ENCODE peak calls at places on chromosomes 3 and 15, in five cellular contexts. A, I, D, P and B are unnamed samples.

GRCh38 chr15:41888662-41889253 is 5.1 kb downstream of the SPTBN5 start:
- DNase-seq in A (no peak), D (no peak), P (no peak), I (no peak), B (no peak)

GRCh38 chr3:153396581-153396980 is 234.6 kb downstream of the RAP2B start:
- DNase-seq in P (no peak), I (no peak), A (no peak), D (no peak), B (no peak)

GRCh38 chr3:71581451-71581980 is 2.0 kb downstream of the FOXP1 start:
- DNase-seq in A (no peak), P (peak; percentile 40), I (no peak), D (no peak), B (no peak)

GRCh38 chr3:32913790-32914446 is 37.5 kb upstream of the CCR4 start:
- DNase-seq in A (no peak), P (peak; percentile 35), I (peak; percentile 80), D (peak; percentile 74), B (no peak)

GRCh38 chr3:114418724-114419543 is 125.1 kb downstream of the TIGIT start:
- DNase-seq in D (peak; percentile 21), P (no peak), A (peak; percentile 87), I (no peak), B (peak; percentile 45)

GRCh38 chr3:121436641-121437040 is 109.1 kb downstream of the POLQ start:
- DNase-seq in I (no peak), P (no peak), A (no peak), D (no peak), B (peak; percentile 5)

GRCh38 chr3:37693791-37694194 is 167.9 kb upstream of the CTDSPL start:
- DNase-seq in A (no peak), I (peak; percentile 9), D (no peak), P (no peak), B (no peak)

GRCh38 chr3:79871656-79872055 is 103.9 kb upstream of the ROBO1 start:
- DNase-seq in P (no peak), I (no peak), D (no peak), A (no peak), B (no peak)

GRCh38 chr15:96119734-96120133 is 210.8 kb upstream of the NR2F2 start:
- DNase-seq in I (no peak), D (no peak), A (no peak), P (no peak), B (no peak)

GRCh38 chr15:62672268-62672667 is 370.3 kb upstream of the TPM1 start:
- DNase-seq in P (no peak), A (no peak), I (no peak), D (no peak), B (no peak)

GRCh38 chr3:50862221-50862620 is 187.5 kb downstream of the DOCK3 start:
- DNase-seq in I (no peak), D (no peak), P (no peak), A (no peak), B (no peak)

GRCh38 chr3:43207628-43208085 is 78.7 kb upstream of the SNRK start:
- DNase-seq in A (no peak), D (no peak), P (no peak), I (peak; percentile 5), B (peak; percentile 60)

GRCh38 chr15:78035861-78036476 is 41.5 kb downstream of the TBC1D2B start:
- DNase-seq in I (no peak), A (no peak), D (no peak), P (no peak), B (no peak)

GRCh38 chr15:90884719-90885431 is 571 bp downstream of the FES start:
- DNase-seq in A (no peak), D (no peak), I (no peak), P (no peak), B (no peak)

GRCh38 chr3:156605686-156606605 is 51.0 kb upstream of the SSR3 start:
- DNase-seq in D (no peak), P (peak; percentile 48), A (no peak), I (peak; percentile 71), B (peak; percentile 79)

GRCh38 chr15:70156781-70157261 is 59.1 kb upstream of the TLE3 start:
- DNase-seq in P (peak; percentile 61), D (no peak), I (peak; percentile 68), A (no peak), B (no peak)

GRCh38 chr3:181966387-181966786 is 254.7 kb downstream of the SOX2 start:
- DNase-seq in I (no peak), D (no peak), P (no peak), A (no peak), B (no peak)

GRCh38 chr15:50262533-50262932 is 3.0 kb downstream of the HDC start:
- DNase-seq in D (no peak), I (no peak), A (no peak), P (no peak), B (no peak)

GRCh38 chr3:69094467-69095205 is 9.9 kb downstream of the ARL6IP5 start:
- DNase-seq in A (no peak), D (no peak), P (no peak), I (no peak), B (no peak)

GRCh38 chr3:189927975-189928895 is 192.5 kb downstream of the P3H2 start:
- DNase-seq in A (no peak), I (no peak), D (peak; percentile 85), P (no peak), B (no peak)

GRCh38 chr3:98525494-98525893 is 2.8 kb upstream of the CLDND1 start:
- DNase-seq in P (no peak), A (no peak), I (no peak), D (no peak), B (no peak)

GRCh38 chr3:53170325-53171108 is 9.5 kb downstream of the PRKCD start:
- DNase-seq in I (no peak), D (no peak), A (no peak), P (no peak), B (no peak)

GRCh38 chr15:92797168-92798052 is 102.7 kb upstream of the CHD2 start:
- DNase-seq in D (peak; percentile 75), A (peak; percentile 48), I (no peak), P (no peak), B (no peak)

GRCh38 chr3:98741121-98741716 is 21.9 kb upstream of the ST3GAL6 start:
- DNase-seq in A (no peak), I (no peak), P (no peak), D (no peak), B (peak; percentile 28)

GRCh38 chr3:181756645-181757044 is 44.9 kb downstream of the SOX2 start:
- DNase-seq in D (no peak), P (no peak), A (no peak), I (no peak), B (no peak)

GRCh38 chr15:35496585-35496984 is 49.4 kb downstream of the DPH6 start:
- DNase-seq in P (no peak), A (no peak), D (no peak), I (no peak), B (no peak)

GRCh38 chr15:41585140-41586047 is 26.4 kb downstream of the TYRO3 start:
- DNase-seq in D (peak; percentile 21), I (peak; percentile 66), P (peak; percentile 55), A (no peak), B (no peak)

GRCh38 chr3:44886561-44886960 is 12.2 kb downstream of the TGM4 start:
- DNase-seq in P (no peak), D (peak; percentile 98), A (no peak), I (no peak), B (no peak)

GRCh38 chr15:85475317-85475701 is 94.9 kb downstream of the AKAP13 start:
- DNase-seq in D (no peak), I (no peak), A (no peak), P (no peak), B (no peak)

GRCh38 chr15:47718474-47719440 is 1.5 kb downstream of the SEMA6D start:
- DNase-seq in I (peak; percentile 67), D (no peak), A (no peak), P (peak; percentile 34), B (no peak)

GRCh38 chr15:47715856-47716445 is 1.4 kb upstream of the SEMA6D start:
- DNase-seq in I (peak; percentile 73), A (no peak), D (no peak), P (peak; percentile 17), B (no peak)

GRCh38 chr15:47717036-47717611 is at the start of gene SEMA6D:
- DNase-seq in P (peak; percentile 83), I (peak; percentile 83), D (no peak), A (peak; percentile 54), B (peak; percentile 48)

GRCh38 chr15:47719730-47720129 is 2.4 kb downstream of the SEMA6D start:
- DNase-seq in A (no peak), D (no peak), P (no peak), I (no peak), B (no peak)

GRCh38 chr15:47720555-47720954 is 3.2 kb downstream of the SEMA6D start:
- DNase-seq in A (no peak), D (no peak), I (no peak), P (no peak), B (no peak)
- H3K27me3 ChIP-seq in A (no peaks in the 10 kb centered on the region), D (no peaks in the 10 kb centered on the region), I (no peaks in the 10 kb centered on the region), P (no peaks in the 10 kb centered on the region), B (no peaks in the 10 kb centered on the region)

DNA sequence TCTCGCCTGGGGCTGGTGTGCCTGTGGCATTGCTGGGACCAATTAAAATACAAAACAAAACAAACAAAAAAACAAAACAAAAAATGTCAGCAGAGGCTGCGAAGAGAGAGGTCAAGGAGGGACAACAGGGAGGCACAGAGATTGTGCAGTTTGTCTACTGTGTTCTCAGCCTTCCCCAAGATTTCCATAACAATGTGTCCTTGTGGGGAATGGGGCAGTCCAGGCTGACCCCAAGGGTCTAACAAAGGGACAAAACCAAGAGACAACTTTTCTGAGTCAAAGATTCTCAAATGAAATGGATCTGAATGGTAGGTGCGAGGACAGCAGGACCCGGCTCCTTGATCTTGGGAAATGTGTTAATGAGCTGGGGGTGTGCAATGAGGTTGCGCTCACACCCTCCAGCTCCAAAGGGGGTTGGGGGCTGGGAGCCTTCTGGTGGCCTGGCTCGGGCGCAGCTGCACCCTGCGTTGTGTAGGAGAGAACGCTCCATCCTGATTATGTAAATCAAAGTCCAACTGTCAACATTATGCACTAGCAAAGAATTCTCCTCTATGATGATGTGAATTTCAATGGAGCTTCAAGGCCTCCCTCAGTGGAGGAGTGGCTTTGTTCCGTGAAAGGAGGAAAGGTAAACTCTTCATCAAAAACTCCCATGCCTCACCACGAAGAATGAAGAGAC is 46.6 kb upstream of the TRPM1 start:
- DNase-seq in P (no peak), D (no peak), A (no peak), I (no peak), B (no peak)
- H3K27me3 ChIP-seq in P (no peaks in the 10 kb centered on the region), D (no peaks in the 10 kb centered on the region), A (peaks cover 6% of the 10 kb centered on the region), I (no peaks in the 10 kb centered on the region), B (peaks cover 6% of the 10 kb centered on the region)

DNA sequence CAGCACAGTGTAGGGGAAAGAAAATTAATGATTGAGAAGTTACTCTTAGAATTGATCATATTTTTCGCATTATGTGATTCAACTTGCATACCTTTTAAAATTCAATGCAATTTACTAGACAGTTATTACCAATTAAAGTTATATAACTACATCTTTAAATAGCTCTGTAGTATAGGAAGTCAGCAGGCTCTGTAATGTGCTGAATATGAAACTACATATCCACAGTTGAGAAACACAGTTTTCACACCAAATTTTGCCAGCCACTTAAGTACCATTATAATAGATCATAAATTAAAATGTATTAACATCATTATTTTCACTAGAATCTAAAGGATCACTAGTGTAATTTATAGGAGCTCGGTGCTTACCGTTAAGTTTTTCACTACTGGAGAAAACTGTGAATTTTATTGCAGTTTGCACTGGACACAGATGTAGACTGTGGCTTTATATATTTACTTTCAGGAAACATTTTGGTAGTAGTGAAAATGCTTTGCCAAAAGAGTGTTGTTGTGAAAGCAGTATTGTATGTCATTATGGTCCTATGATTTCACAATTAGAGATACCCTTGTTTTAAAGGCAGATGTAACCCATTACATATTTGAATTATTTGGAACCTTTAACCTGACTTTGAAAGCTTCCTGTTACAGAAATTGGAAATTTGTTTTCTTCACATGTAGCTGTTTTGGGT is 113.6 kb downstream of the PLCL2 start:
- DNase-seq in I (no peak), D (no peak), P (no peak), A (no peak), B (no peak)
- H3K27me3 ChIP-seq in I (no peaks in the 10 kb centered on the region), D (no peaks in the 10 kb centered on the region), P (no peaks in the 10 kb centered on the region), A (no peaks in the 10 kb centered on the region), B (no peaks in the 10 kb centered on the region)

GRCh38 chr3:160152638-160153037 is 72.6 kb upstream of the C3orf80 start:
- DNase-seq in A (no peak), I (no peak), D (no peak), P (no peak), B (no peak)
- H3K27me3 ChIP-seq in A (no peaks in the 10 kb centered on the region), I (no peaks in the 10 kb centered on the region), D (peaks cover 31% of the 10 kb centered on the region), P (no peaks in the 10 kb centered on the region), B (no peaks in the 10 kb centered on the region)